ENCODE peak calls at places on chromosomes 7 and 10, in seven cellular contexts. G is CD4-positive, alpha-beta T cell; B is BJ; S is neural crest cell; K is AG09309; L is ovary; D is GM13977. T is an unnamed sample.

GRCh38 chr10:133062085-133062484 is 25.6 kb upstream of the ADGRA1 start:
- DNase-seq in G (no peak), B (no peak), S (no peak), K (no peak), L (no peak), D (no peak), T (no peak)

GRCh38 chr10:69418052-69418752 is 1.5 kb upstream of the TACR2 start:
- DNase-seq in G (no peak), B (no peak), S (no peak), K (no peak), L (no peak), D (no peak), T (no peak)

GRCh38 chr10:84352251-84352842 is 24.0 kb downstream of the CCSER2 start:
- DNase-seq in G (peak; percentile 61), B (no peak), S (peak; percentile 31), K (no peak), L (no peak), D (peak; percentile 73), T (peak; percentile 47)

GRCh38 chr10:98212204-98212603 is 55.8 kb downstream of the LOXL4 start:
- DNase-seq in G (no peak), B (no peak), S (no peak), K (no peak), L (no peak), D (no peak), T (no peak)

GRCh38 chr10:67818323-67818722 is 19.7 kb downstream of the DNAJC12 start:
- DNase-seq in G (no peak), B (no peak), S (no peak), K (no peak), L (no peak), D (no peak), T (no peak)

GRCh38 chr7:91375378-91375777 is 111.1 kb downstream of the FZD1 start:
- DNase-seq in G (no peak), B (no peak), S (no peak), K (no peak), L (no peak), D (no peak), T (no peak)

GRCh38 chr10:113991091-113991860 is 52.4 kb upstream of the ADRB1 start:
- DNase-seq in G (no peak), B (no peak), S (no peak), K (no peak), L (no peak), D (no peak), T (no peak)

GRCh38 chr7:1611708-1612241 is 41.9 kb upstream of the PSMG3 start:
- DNase-seq in G (no peak), B (peak; percentile 89), S (no peak), K (peak; percentile 72), L (no peak), D (no peak), T (no peak)

GRCh38 chr10:110487411-110488123 is 10.1 kb upstream of the DUSP5 start:
- DNase-seq in G (no peak), B (no peak), S (no peak), K (no peak), L (no peak), D (no peak), T (peak; percentile 21)

GRCh38 chr7:24659505-24659904 is 86.3 kb downstream of the PALS2 start:
- DNase-seq in G (no peak), B (no peak), S (no peak), K (no peak), L (no peak), D (peak; percentile 20), T (no peak)

GRCh38 chr10:14879055-14879800 is 562 bp downstream of the SUV39H2 start:
- DNase-seq in G (no peak), B (no peak), S (peak; percentile 10), K (no peak), L (no peak), D (no peak), T (no peak)

GRCh38 chr7:134625571-134625970 is 21.1 kb upstream of the BPGM start:
- DNase-seq in G (no peak), B (peak; percentile 86), S (no peak), K (no peak), L (no peak), D (no peak), T (no peak)

GRCh38 chr10:28679941-28680752 is 2.8 kb downstream of the BAMBI start:
- DNase-seq in G (no peak), B (no peak), S (no peak), K (peak; percentile 5), L (no peak), D (no peak), T (no peak)

GRCh38 chr7:44060091-44060947 is 5.0 kb downstream of the PGAM2 start:
- DNase-seq in G (no peak), B (no peak), S (no peak), K (no peak), L (peak; percentile 28), D (no peak), T (no peak)

GRCh38 chr10:89115876-89116627 is 91.1 kb downstream of the CH25H start:
- DNase-seq in G (no peak), B (no peak), S (no peak), K (no peak), L (no peak), D (no peak), T (no peak)

GRCh38 chr10:130254168-130255061 is 118.2 kb downstream of the GLRX3 start:
- DNase-seq in G (no peak), B (no peak), S (no peak), K (no peak), L (no peak), D (no peak), T (no peak)

GRCh38 chr10:114624422-114624821 is 33.7 kb downstream of the ABLIM1 start:
- DNase-seq in G (no peak), B (no peak), S (no peak), K (no peak), L (no peak), D (no peak), T (no peak)

GRCh38 chr7:78489851-78490250 is 691.3 kb downstream of the PHTF2 start:
- DNase-seq in G (no peak), B (no peak), S (no peak), K (peak; percentile 40), L (no peak), D (no peak), T (no peak)

GRCh38 chr7:157500171-157500960 is 163.6 kb downstream of the DNAJB6 start:
- DNase-seq in G (no peak), B (no peak), S (no peak), K (no peak), L (peak; percentile 11), D (no peak), T (no peak)

GRCh38 chr10:119030421-119031250 is 1.1 kb downstream of the NANOS1 start:
- DNase-seq in G (peak; percentile 29), B (no peak), S (peak; percentile 51), K (no peak), L (peak; percentile 45), D (peak; percentile 82), T (peak; percentile 77)

GRCh38 chr10:128934492-128934891 is 532.5 kb upstream of the MGMT start:
- DNase-seq in G (no peak), B (no peak), S (no peak), K (no peak), L (no peak), D (no peak), T (no peak)

GRCh38 chr7:4519819-4520520 is 162.1 kb upstream of the FOXK1 start:
- DNase-seq in G (no peak), B (no peak), S (no peak), K (no peak), L (no peak), D (no peak), T (no peak)

GRCh38 chr7:47336178-47337020 is 245.5 kb downstream of the TNS3 start:
- DNase-seq in G (no peak), B (no peak), S (no peak), K (peak; percentile 64), L (no peak), D (no peak), T (no peak)

GRCh38 chr10:51291961-51292360 is 217.7 kb downstream of the PRKG1 start:
- DNase-seq in G (no peak), B (no peak), S (no peak), K (no peak), L (no peak), D (no peak), T (no peak)

GRCh38 chr10:79608505-79609375 is 2.0 kb upstream of the SFTPA1 start:
- DNase-seq in G (no peak), B (no peak), S (peak; percentile 39), K (no peak), L (no peak), D (peak; percentile 46), T (peak; percentile 36)

GRCh38 chr10:117673611-117674010 is 131.1 kb downstream of the EMX2 start:
- DNase-seq in G (no peak), B (no peak), S (no peak), K (no peak), L (no peak), D (no peak), T (no peak)
- TF ChIP-seq CTCF in G (no peak), B (no peak), S (no peak), K (no peak), L (no peak), D (no peak), T (no peak)

GRCh38 chr7:39186131-39186530 is 208.4 kb downstream of the POU6F2 start:
- DNase-seq in G (no peak), B (no peak), S (no peak), K (no peak), L (no peak), D (no peak), T (no peak)

GRCh38 chr7:39187130-39187529 is 209.4 kb downstream of the POU6F2 start:
- DNase-seq in G (no peak), B (no peak), S (no peak), K (no peak), L (no peak), D (no peak), T (no peak)

GRCh38 chr7:39186671-39187070 is 209.0 kb downstream of the POU6F2 start:
- DNase-seq in G (no peak), B (no peak), S (no peak), K (no peak), L (no peak), D (no peak), T (no peak)

GRCh38 chr7:39181398-39181797 is 203.7 kb downstream of the POU6F2 start:
- DNase-seq in G (no peak), B (no peak), S (no peak), K (no peak), L (no peak), D (no peak), T (no peak)

DNA sequence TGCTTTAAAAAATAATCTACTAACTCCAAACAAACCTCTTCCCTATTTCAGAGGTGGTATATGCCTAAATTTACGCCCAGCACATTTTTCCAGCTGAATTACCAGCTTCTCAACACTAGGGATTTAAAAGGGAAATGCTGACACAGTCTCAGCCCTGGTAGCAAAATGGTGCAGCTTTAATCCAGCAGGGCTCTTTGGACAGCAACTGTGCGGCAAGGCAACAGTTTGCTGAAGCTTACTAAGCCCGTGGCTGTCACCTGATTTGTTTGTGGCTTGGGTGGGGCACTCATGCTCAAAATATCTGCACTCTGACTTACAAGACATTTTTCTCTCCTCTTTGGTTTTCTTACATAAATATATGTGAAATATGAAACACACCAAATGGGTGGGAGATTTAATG is 206.7 kb downstream of the POU6F2 start:
- DNase-seq in G (no peak), B (no peak), S (no peak), K (no peak), L (no peak), D (no peak), T (no peak)
- TF ChIP-seq CTCF in G (no peak), B (no peak), S (peak; percentile 23), K (no peak), L (no peak), D (no peak), T (no peak)

GRCh38 chr7:142030294-142030693 is 34.6 kb downstream of the MGAM start:
- DNase-seq in G (no peak), B (no peak), S (no peak), K (no peak), L (no peak), D (no peak), T (no peak)
- TF ChIP-seq CTCF in G (no peak), B (no peak), S (no peak), K (no peak), L (no peak), D (no peak), T (no peak)

GRCh38 chr7:90298145-90299038 is 22.7 kb downstream of the FAM237B start:
- DNase-seq in G (no peak), B (peak; percentile 11), S (no peak), K (peak; percentile 44), L (no peak), D (peak; percentile 28), T (no peak)
- TF ChIP-seq CTCF in G (peak; percentile 29), B (peak; percentile 83), S (peak; percentile 65), K (peak; percentile 80), L (no peak), D (peak; percentile 65), T (peak; percentile 42)

T was measured in nephron progenitor cell.